ENCODE peak calls at places on chromosomes 11 and 22, in nine cellular contexts. Q is hepatocyte; Z is Peyer's patch; A is adrenal gland; J is HepG2; Y is cardiac muscle cell; U is mesendoderm; H is CD4-positive, alpha-beta memory T cell; X is neural progenitor cell. C is an unnamed sample.

GRCh38 chr11:69818243-69819108 is 740 bp downstream of the FGF3 start:
- DNase-seq in U (no peak), J (no peak), X (peak; percentile 68), H (no peak), Z (no peak), A (no peak), Q (no peak), Y (no peak), C (peak; percentile 83)

GRCh38 chr11:99069831-99070444 is 49.2 kb downstream of the CNTN5 start:
- DNase-seq in Q (peak; percentile 49), J (peak; percentile 3), U (peak; percentile 75), X (peak; percentile 78), Y (peak; percentile 43), A (peak; percentile 15), H (no peak), Z (no peak), C (peak; percentile 2)

GRCh38 chr11:110712643-110713468 is 619 bp upstream of the ARHGAP20 start:
- DNase-seq in X (peak; percentile 55), Q (peak; percentile 44), J (no peak), Z (no peak), Y (peak; percentile 74), A (peak; percentile 65), H (no peak), U (peak; percentile 42), C (peak; percentile 24)

GRCh38 chr11:80533463-80533862 is 1092.6 kb upstream of the TENM4 start:
- DNase-seq in Y (no peak), H (no peak), Z (no peak), Q (no peak), J (no peak), X (no peak), U (no peak), A (no peak), C (no peak)

GRCh38 chr22:49827853-49828598 is at the start of gene BRD1:
- DNase-seq in Z (peak; percentile 77), U (peak; percentile 61), A (peak; percentile 47), J (no peak), Y (peak; percentile 77), X (peak; percentile 84), H (peak; percentile 57), Q (peak; percentile 89), C (peak; percentile 90)

GRCh38 chr11:107659310-107659709 is 52.5 kb downstream of the SLN start:
- DNase-seq in J (no peak), Y (no peak), U (no peak), A (no peak), X (no peak), H (no peak), Q (no peak), Z (no peak), C (no peak)

GRCh38 chr11:16893456-16894076 is 120.6 kb downstream of the PLEKHA7 start:
- DNase-seq in H (no peak), Y (no peak), J (no peak), A (no peak), U (peak; percentile 89), Z (no peak), Q (peak; percentile 48), X (peak; percentile 61), C (peak; percentile 36)

GRCh38 chr11:60377737-60378136 is 595 bp upstream of the MS4A7 start:
- DNase-seq in J (no peak), Z (no peak), X (no peak), Y (no peak), H (no peak), A (peak; percentile 33), U (no peak), Q (no peak), C (no peak)

GRCh38 chr22:17972385-17973181 is 51.8 kb downstream of the MICAL3 start:
- DNase-seq in Q (no peak), H (no peak), Y (peak; percentile 92), U (peak; percentile 79), Z (no peak), A (peak; percentile 58), X (peak; percentile 32), J (peak; percentile 84), C (peak; percentile 72)

GRCh38 chr11:77379917-77380316 is 78.4 kb upstream of the GDPD4 start:
- DNase-seq in X (no peak), A (no peak), Q (no peak), H (no peak), Z (no peak), Y (no peak), J (no peak), U (no peak), C (no peak)

GRCh38 chr22:39360674-39361413 is 11.1 kb downstream of the SYNGR1 start:
- DNase-seq in Z (no peak), J (no peak), Y (no peak), Q (no peak), H (no peak), X (peak; percentile 41), A (no peak), U (peak; percentile 93), C (peak; percentile 83)

GRCh38 chr11:117839234-117839882 is 14.8 kb upstream of the FXYD2 start:
- DNase-seq in J (no peak), Y (no peak), U (no peak), A (no peak), Z (no peak), X (no peak), Q (no peak), H (no peak), C (no peak)

GRCh38 chr22:24554316-24555159 is at the start of gene GUCD1:
- DNase-seq in J (no peak), Q (peak; percentile 59), H (no peak), U (peak; percentile 46), Z (peak; percentile 72), A (peak; percentile 54), Y (peak; percentile 52), X (peak; percentile 55), C (peak; percentile 61)

GRCh38 chr11:128745296-128746183 is 51.7 kb downstream of the FLI1 start:
- DNase-seq in Y (peak; percentile 53), H (no peak), J (no peak), A (no peak), U (peak; percentile 53), Z (no peak), Q (peak; percentile 22), X (no peak), C (no peak)

GRCh38 chr11:69912911-69913451 is 93.8 kb upstream of the FGF3 start:
- DNase-seq in H (no peak), A (peak; percentile 12), Q (no peak), Z (peak; percentile 79), Y (no peak), J (no peak), U (no peak), X (peak; percentile 50), C (peak; percentile 77)

GRCh38 chr11:81658722-81659121 is 1074.9 kb downstream of the FAM181B start:
- DNase-seq in J (peak; percentile 20), U (peak; percentile 68), Y (peak; percentile 17), X (peak; percentile 48), A (no peak), H (no peak), Z (no peak), Q (peak; percentile 33), C (peak; percentile 5)

GRCh38 chr11:118086913-118087768 is at the start of gene SMIM35:
- DNase-seq in X (no peak), Z (no peak), Q (no peak), Y (no peak), J (no peak), U (no peak), A (peak; percentile 20), H (no peak), C (no peak)

GRCh38 chr22:32926600-32926999 is 125.1 kb downstream of the TIMP3 start:
- DNase-seq in Q (peak; percentile 48), A (no peak), Y (peak; percentile 58), Z (no peak), X (peak; percentile 50), U (peak; percentile 60), J (peak; percentile 44), H (no peak), C (peak; percentile 53)

GRCh38 chr22:37334461-37334858 is 52.2 kb downstream of the CYTH4 start:
- DNase-seq in A (no peak), U (no peak), J (no peak), Z (no peak), H (no peak), X (peak; percentile 76), Y (no peak), Q (no peak), C (peak; percentile 83)

GRCh38 chr11:131302831-131303230 is 67.6 kb upstream of the NTM start:
- DNase-seq in Y (no peak), Q (no peak), H (no peak), J (no peak), U (no peak), X (no peak), Z (no peak), A (no peak), C (no peak)

GRCh38 chr11:7986768-7987559 is at the start of gene EIF3F:
- DNase-seq in H (peak; percentile 97), Z (peak; percentile 88), J (peak; percentile 99), U (peak; percentile 100), A (peak; percentile 95), Q (peak; percentile 98), X (peak; percentile 99), Y (peak; percentile 100), C (peak; percentile 92)

GRCh38 chr11:1336836-1337646 is 27.6 kb upstream of the TOLLIP start:
- DNase-seq in U (peak; percentile 44), J (no peak), X (peak; percentile 69), A (peak; percentile 42), Z (peak; percentile 65), Y (no peak), Q (peak; percentile 52), H (peak; percentile 56), C (peak; percentile 92)
- H3K4me3 ChIP-seq in U (no peak overlapping the region), J (no peak overlapping the region), X (peak overlapping the region; percentile 45), A (no peak overlapping the region), Z (peak overlapping the region; percentile 30), Y (peak overlapping the region; percentile 4), Q (no peak overlapping the region), H (no peak overlapping the region), C (peak overlapping the region; percentile 47)

GRCh38 chr22:27850000-27850465 is 48.5 kb upstream of the MN1 start:
- DNase-seq in Y (peak; percentile 83), U (peak; percentile 27), Z (no peak), H (no peak), J (peak; percentile 78), X (peak; percentile 30), Q (no peak), A (no peak), C (no peak)
- H3K36me3 ChIP-seq in Y (peaks cover 41% of the 10 kb centered on the region), U (peaks cover 7% of the 10 kb centered on the region), Z (peaks cover 59% of the 10 kb centered on the region), H (peaks cover 43% of the 10 kb centered on the region), J (peaks cover 7% of the 10 kb centered on the region), X (peaks cover 13% of the 10 kb centered on the region), Q (no peaks in the 10 kb centered on the region), A (peaks cover 23% of the 10 kb centered on the region), C (peaks cover 5% of the 10 kb centered on the region)

GRCh38 chr11:123642435-123642834 is 12.0 kb downstream of the SCN3B start:
- DNase-seq in Y (no peak), Q (no peak), Z (no peak), A (no peak), X (no peak), U (peak; percentile 28), J (no peak), H (no peak), C (no peak)
- H3K4me3 ChIP-seq in Y (no peak overlapping the region), Q (no peak overlapping the region), Z (no peak overlapping the region), A (no peak overlapping the region), X (no peak overlapping the region), U (no peak overlapping the region), J (no peak overlapping the region), H (no peak overlapping the region), C (no peak overlapping the region)

DNA sequence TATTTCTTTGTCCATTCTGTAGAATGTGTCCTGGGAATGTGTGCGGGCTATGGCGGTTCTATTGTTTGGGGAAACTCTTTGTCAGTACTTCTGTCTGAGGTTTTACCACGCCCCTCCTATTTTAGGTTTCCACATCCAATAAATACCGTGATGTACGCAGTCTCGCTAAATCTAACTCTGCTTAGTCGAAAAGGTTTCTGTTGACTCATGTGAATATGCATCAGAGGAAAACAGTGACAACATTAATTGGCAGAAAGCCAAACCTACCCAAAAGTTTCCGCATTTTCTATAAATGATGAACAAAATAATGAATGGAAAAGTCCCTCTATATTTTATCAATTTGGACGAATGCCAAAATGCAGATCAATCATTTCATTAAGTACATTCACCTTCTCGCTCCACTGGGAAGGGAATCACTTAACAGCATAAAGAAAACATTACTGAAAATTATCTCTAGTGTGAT is 143.4 kb downstream of the MAML2 start:
- DNase-seq in Z (no peak), H (peak; percentile 74), A (no peak), J (no peak), U (no peak), Y (peak; percentile 88), Q (no peak), X (no peak), C (no peak)
- H3K36me3 ChIP-seq in Z (no peaks in the 10 kb centered on the region), H (no peaks in the 10 kb centered on the region), A (no peaks in the 10 kb centered on the region), J (peaks cover 5% of the 10 kb centered on the region), U (no peaks in the 10 kb centered on the region), Y (no peaks in the 10 kb centered on the region), Q (no peaks in the 10 kb centered on the region), X (no peaks in the 10 kb centered on the region), C (no peaks in the 10 kb centered on the region)

C was measured in H7.